ENCODE peak calls at places on chromosomes 3 and 15, in six cellular contexts. One of them, this sample, is unnamed.

GRCh38 chr3:157438371-157438735 is 1.7 kb downstream of the PTX3 start:
- DNase-seq in HepG2: no peak
- DNase-seq in GM12878: no peak
- DNase-seq in K562: no peak
- DNase-seq in HCT116: no peak
- DNase-seq in SK-N-SH: peak
- DNase-seq in this sample: peak

GRCh38 chr3:196163687-196164493 is 47.3 kb downstream of the ZDHHC19 start:
- DNase-seq in HepG2: peak
- DNase-seq in GM12878: no peak
- DNase-seq in K562: no peak
- DNase-seq in HCT116: no peak
- DNase-seq in SK-N-SH: peak
- DNase-seq in this sample: no peak

GRCh38 chr3:187368251-187368733 is at the start of gene RTP4:
- DNase-seq in HepG2: peak
- DNase-seq in GM12878: peak
- DNase-seq in K562: no peak
- DNase-seq in HCT116: no peak
- DNase-seq in SK-N-SH: no peak
- DNase-seq in this sample: no peak

GRCh38 chr15:72796515-72797337 is 13.2 kb upstream of the ADPGK start:
- DNase-seq in HepG2: no peak
- DNase-seq in GM12878: no peak
- DNase-seq in K562: peak
- DNase-seq in HCT116: peak
- DNase-seq in SK-N-SH: peak
- DNase-seq in this sample: peak

GRCh38 chr3:25592510-25592968 is 72.2 kb downstream of the TOP2B start:
- DNase-seq in HepG2: peak
- DNase-seq in GM12878: no peak
- DNase-seq in K562: peak
- DNase-seq in HCT116: peak
- DNase-seq in SK-N-SH: no peak
- DNase-seq in this sample: peak

GRCh38 chr3:160564949-160565441 is 376 bp downstream of the KPNA4 start:
- DNase-seq in HepG2: peak
- DNase-seq in GM12878: no peak
- DNase-seq in K562: peak
- DNase-seq in HCT116: peak
- DNase-seq in SK-N-SH: peak
- DNase-seq in this sample: peak

GRCh38 chr15:58517682-58518525 is 86.1 kb downstream of the LIPC start:
- DNase-seq in HepG2: no peak
- DNase-seq in GM12878: peak
- DNase-seq in K562: no peak
- DNase-seq in HCT116: no peak
- DNase-seq in SK-N-SH: no peak
- DNase-seq in this sample: no peak

GRCh38 chr3:138445654-138446053 is 11.2 kb downstream of the ESYT3 start:
- DNase-seq in HepG2: no peak
- DNase-seq in GM12878: no peak
- DNase-seq in K562: no peak
- DNase-seq in HCT116: no peak
- DNase-seq in SK-N-SH: no peak
- DNase-seq in this sample: no peak

GRCh38 chr3:195692361-195692700 is 28.4 kb upstream of the MUC20 start:
- DNase-seq in HepG2: no peak
- DNase-seq in GM12878: no peak
- DNase-seq in K562: no peak
- DNase-seq in HCT116: no peak
- DNase-seq in SK-N-SH: no peak
- DNase-seq in this sample: no peak

GRCh38 chr3:10173095-10173925 is 8.6 kb downstream of the IRAK2 start:
- DNase-seq in HepG2: no peak
- DNase-seq in GM12878: no peak
- DNase-seq in K562: peak
- DNase-seq in HCT116: no peak
- DNase-seq in SK-N-SH: no peak
- DNase-seq in this sample: no peak

GRCh38 chr3:108891833-108892232 is 61.8 kb downstream of the GUCA1C start:
- DNase-seq in HepG2: no peak
- DNase-seq in GM12878: no peak
- DNase-seq in K562: no peak
- DNase-seq in HCT116: no peak
- DNase-seq in SK-N-SH: no peak
- DNase-seq in this sample: no peak

GRCh38 chr3:102174832-102175374 is 259.9 kb upstream of the ZPLD1 start:
- DNase-seq in HepG2: no peak
- DNase-seq in GM12878: no peak
- DNase-seq in K562: no peak
- DNase-seq in HCT116: no peak
- DNase-seq in SK-N-SH: no peak
- DNase-seq in this sample: no peak

GRCh38 chr3:140265269-140265668 is 330.3 kb downstream of the CLSTN2 start:
- DNase-seq in HepG2: no peak
- DNase-seq in GM12878: no peak
- DNase-seq in K562: no peak
- DNase-seq in HCT116: no peak
- DNase-seq in SK-N-SH: no peak
- DNase-seq in this sample: no peak

GRCh38 chr15:89767411-89767915 is 8.7 kb upstream of the MESP2 start:
- DNase-seq in HepG2: no peak
- DNase-seq in GM12878: no peak
- DNase-seq in K562: no peak
- DNase-seq in HCT116: no peak
- DNase-seq in SK-N-SH: no peak
- DNase-seq in this sample: no peak

GRCh38 chr15:26772588-26773484 is at the start of gene GABRB3:
- DNase-seq in HepG2: no peak
- DNase-seq in GM12878: no peak
- DNase-seq in K562: no peak
- DNase-seq in HCT116: no peak
- DNase-seq in SK-N-SH: peak
- DNase-seq in this sample: peak

GRCh38 chr15:35000511-35000910 is 12.4 kb upstream of the ZNF770 start:
- DNase-seq in HepG2: no peak
- DNase-seq in GM12878: no peak
- DNase-seq in K562: no peak
- DNase-seq in HCT116: peak
- DNase-seq in SK-N-SH: no peak
- DNase-seq in this sample: no peak

GRCh38 chr3:41522620-41523019 is 323.3 kb downstream of the CTNNB1 start:
- DNase-seq in HepG2: no peak
- DNase-seq in GM12878: peak
- DNase-seq in K562: no peak
- DNase-seq in HCT116: no peak
- DNase-seq in SK-N-SH: peak
- DNase-seq in this sample: no peak

GRCh38 chr3:113255100-113255853 is 43.9 kb downstream of the BOC start:
- DNase-seq in HepG2: no peak
- DNase-seq in GM12878: no peak
- DNase-seq in K562: peak
- DNase-seq in HCT116: no peak
- DNase-seq in SK-N-SH: no peak
- DNase-seq in this sample: peak

GRCh38 chr15:38564557-38565286 is at the start of gene RASGRP1:
- DNase-seq in HepG2: peak
- DNase-seq in GM12878: no peak
- DNase-seq in K562: peak
- DNase-seq in HCT116: no peak
- DNase-seq in SK-N-SH: peak
- DNase-seq in this sample: peak

GRCh38 chr15:98002874-98003273 is 42.4 kb downstream of the ARRDC4 start:
- DNase-seq in HepG2: peak
- DNase-seq in GM12878: no peak
- DNase-seq in K562: no peak
- DNase-seq in HCT116: no peak
- DNase-seq in SK-N-SH: no peak
- DNase-seq in this sample: no peak

GRCh38 chr3:171461087-171461917 is 1.1 kb upstream of the TNIK start:
- DNase-seq in HepG2: no peak
- DNase-seq in GM12878: no peak
- DNase-seq in K562: no peak
- DNase-seq in HCT116: peak
- DNase-seq in SK-N-SH: no peak
- DNase-seq in this sample: no peak

GRCh38 chr3:180421711-180422110 is 180.3 kb upstream of the TTC14 start:
- DNase-seq in HepG2: no peak
- DNase-seq in GM12878: no peak
- DNase-seq in K562: no peak
- DNase-seq in HCT116: no peak
- DNase-seq in SK-N-SH: no peak
- DNase-seq in this sample: no peak

GRCh38 chr3:166785851-166786250 is 594.2 kb downstream of the ZBBX start:
- DNase-seq in HepG2: no peak
- DNase-seq in GM12878: no peak
- DNase-seq in K562: no peak
- DNase-seq in HCT116: no peak
- DNase-seq in SK-N-SH: no peak
- DNase-seq in this sample: no peak

DNA sequence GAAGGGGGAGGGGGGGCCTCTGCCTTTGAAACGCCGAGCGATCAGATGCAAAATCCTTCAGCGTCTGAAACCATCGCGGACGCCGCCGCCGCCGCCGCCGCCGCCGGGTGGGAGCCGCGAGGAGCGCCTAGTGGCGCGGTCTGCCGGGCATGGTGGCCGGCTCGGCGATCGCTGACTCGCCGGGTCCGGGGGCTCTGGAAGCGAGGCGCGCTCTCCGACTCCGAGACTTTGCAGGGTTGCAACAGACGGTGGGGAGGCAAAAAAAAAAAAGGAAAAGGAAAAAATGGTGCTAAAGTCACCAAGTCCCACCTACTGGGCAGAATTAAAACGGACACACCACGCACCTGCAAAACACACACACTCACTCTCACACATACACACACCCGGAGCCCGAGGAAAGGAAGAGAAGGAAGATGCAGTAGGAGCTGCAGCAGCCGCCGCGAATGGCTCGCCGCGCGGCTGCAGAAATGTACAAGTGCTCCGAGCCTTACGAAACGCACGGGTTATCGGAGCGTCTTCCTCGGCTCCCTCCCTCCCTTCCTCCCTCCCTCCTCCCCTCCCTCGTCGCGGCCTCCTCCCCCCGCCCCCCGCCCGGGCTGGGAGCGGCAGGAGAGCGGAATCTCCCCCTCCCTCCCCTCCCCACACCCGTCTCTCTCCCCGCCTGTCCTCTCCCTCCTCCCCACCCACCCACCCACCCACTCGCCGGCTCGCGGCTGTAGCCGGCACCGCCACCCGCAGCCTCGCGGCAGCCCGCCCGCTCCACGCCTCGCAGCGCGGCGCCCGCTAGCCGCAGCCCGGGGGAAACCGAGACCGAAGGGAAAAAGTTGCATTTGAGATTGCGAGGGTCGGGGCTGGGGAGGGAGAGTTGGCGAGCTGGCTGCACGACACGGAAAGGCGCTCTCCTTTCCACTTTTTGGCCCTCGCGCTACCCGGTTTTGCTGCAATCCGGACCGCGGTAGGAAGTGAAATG is at the start of gene NTRK3:
- DNase-seq in HepG2: no peak
- DNase-seq in GM12878: no peak
- DNase-seq in K562: no peak
- DNase-seq in HCT116: no peak
- DNase-seq in SK-N-SH: peak
- DNase-seq in this sample: peak
- H2AFZ ChIP-seq in HepG2: no peak
- H2AFZ ChIP-seq in GM12878: no peak
- H2AFZ ChIP-seq in K562: no peak
- H2AFZ ChIP-seq in HCT116: no peak
- H2AFZ ChIP-seq in SK-N-SH: peak
- H2AFZ ChIP-seq in this sample: peak

DNA sequence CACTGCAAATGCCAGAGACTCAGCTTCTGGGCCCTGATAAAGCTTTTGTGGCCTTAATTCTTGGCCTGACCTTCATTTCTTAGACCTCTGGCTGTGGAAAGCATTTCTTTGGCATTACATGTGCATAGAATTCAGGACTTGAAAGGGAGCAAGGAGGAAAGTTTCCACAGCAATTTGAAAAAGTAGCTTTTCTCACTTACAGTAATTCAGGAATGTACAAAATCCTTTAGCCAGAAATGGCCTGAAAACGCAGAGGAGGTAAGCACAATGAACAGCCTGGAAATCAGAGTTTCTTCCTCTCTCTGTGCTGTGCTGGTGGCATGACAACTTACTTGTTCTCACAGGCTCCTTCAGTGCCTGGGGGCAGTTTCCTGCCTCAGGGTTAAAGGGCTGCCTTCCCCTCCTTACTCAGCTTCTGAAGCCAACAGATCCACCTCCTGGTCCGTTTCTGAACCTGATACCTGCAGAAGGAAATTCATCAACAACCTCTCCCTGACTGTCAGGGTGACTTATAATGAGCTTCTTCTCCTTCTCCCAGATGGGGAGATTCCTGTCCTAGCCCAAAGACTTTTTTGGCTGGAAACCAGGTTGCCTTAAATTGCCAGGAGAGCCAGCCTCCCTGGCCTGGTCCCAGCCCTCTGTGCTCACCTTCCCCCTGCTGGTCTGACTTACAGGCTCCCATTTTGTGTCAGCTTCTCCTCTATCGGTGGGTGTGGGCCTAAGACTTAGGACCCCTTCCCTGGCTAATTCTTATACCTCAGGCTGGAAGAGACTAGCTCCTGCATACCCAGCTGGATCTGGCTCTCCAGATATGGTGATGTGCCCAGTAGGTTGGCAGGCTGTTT is 102.3 kb downstream of the MYRIP start:
- DNase-seq in HepG2: peak
- DNase-seq in GM12878: no peak
- DNase-seq in K562: no peak
- DNase-seq in HCT116: no peak
- DNase-seq in SK-N-SH: no peak
- DNase-seq in this sample: peak
- TF ChIP-seq REST in HepG2: no peak
- TF ChIP-seq REST in GM12878: no peak
- TF ChIP-seq REST in K562: no peak
- TF ChIP-seq REST in HCT116: no peak
- TF ChIP-seq REST in SK-N-SH: no peak
- TF ChIP-seq REST in this sample: no peak

DNA sequence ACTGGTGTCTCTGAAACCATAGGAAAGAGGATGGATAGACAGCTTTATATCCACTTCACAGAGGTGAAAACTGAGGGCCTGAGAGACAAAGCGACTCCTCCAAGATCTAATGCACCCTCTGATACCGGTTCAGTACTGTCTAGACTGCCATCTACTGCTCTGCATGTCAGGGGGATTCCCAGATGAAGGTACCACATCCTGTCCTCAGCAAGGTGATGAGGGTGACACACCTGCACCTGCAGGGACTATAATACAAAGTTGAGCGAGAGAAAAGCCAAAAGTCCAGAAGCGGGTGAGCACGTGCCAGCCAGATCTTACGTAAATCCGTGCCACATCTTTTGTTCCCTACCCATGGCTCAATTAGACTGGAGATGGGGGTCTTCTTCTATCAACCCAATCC is 32.5 kb upstream of the HES1 start:
- DNase-seq in HepG2: no peak
- DNase-seq in GM12878: no peak
- DNase-seq in K562: no peak
- DNase-seq in HCT116: no peak
- DNase-seq in SK-N-SH: no peak
- DNase-seq in this sample: no peak
- H2AFZ ChIP-seq in HepG2: no peak
- H2AFZ ChIP-seq in GM12878: no peak
- H2AFZ ChIP-seq in K562: no peak
- H2AFZ ChIP-seq in HCT116: no peak
- H2AFZ ChIP-seq in SK-N-SH: no peak
- H2AFZ ChIP-seq in this sample: no peak

GRCh38 chr3:107272471-107272870 is 104.8 kb upstream of the CCDC54 start:
- DNase-seq in HepG2: no peak
- DNase-seq in GM12878: no peak
- DNase-seq in K562: no peak
- DNase-seq in HCT116: no peak
- DNase-seq in SK-N-SH: no peak
- DNase-seq in this sample: no peak
- TF ChIP-seq REST in HepG2: no peak
- TF ChIP-seq REST in GM12878: no peak
- TF ChIP-seq REST in K562: no peak
- TF ChIP-seq REST in HCT116: no peak
- TF ChIP-seq REST in SK-N-SH: no peak
- TF ChIP-seq REST in this sample: no peak